ENCODE peak calls at places on chromosome 3, in seven cellular contexts. A is globus pallidus; W is activated CD8-positive, alpha-beta memory T cell treated with anti-CD3 and anti-CD28 coated beads for 1 hour; B is NCI-H1694 treated with DMSO at 0.1 percent for 48 hours; H is amygdala; Z is kidney tubule cell; T is brain microvascular endothelial cell. G is an unnamed sample.

GRCh38 chr3:45003406-45003805 is 22.7 kb upstream of the CLEC3B start:
- DNase-seq in A (no peak), B (no peak), H (no peak), W (no peak), Z (no peak), T (no peak), G (no peak)

GRCh38 chr3:16326724-16327349 is 61.8 kb downstream of the OXNAD1 start:
- DNase-seq in H (no peak), T (no peak), A (no peak), B (no peak), Z (no peak), W (no peak), G (no peak)

GRCh38 chr3:10674593-10674992 is 141.4 kb upstream of the SLC6A11 start:
- DNase-seq in A (peak), T (no peak), H (no peak), B (no peak), Z (no peak), W (no peak), G (no peak)

GRCh38 chr3:66312039-66312438 is 91.2 kb downstream of the SLC25A26 start:
- DNase-seq in T (no peak), A (no peak), Z (no peak), B (no peak), W (no peak), H (no peak), G (no peak)

GRCh38 chr3:62203152-62203551 is 170.2 kb downstream of the FEZF2 start:
- DNase-seq in Z (no peak), A (no peak), W (no peak), T (no peak), H (no peak), B (no peak), G (no peak)

GRCh38 chr3:71428841-71429609 is 154.5 kb downstream of the FOXP1 start:
- DNase-seq in Z (peak), H (no peak), B (no peak), T (no peak), W (no peak), A (no peak), G (peak)

GRCh38 chr3:12356996-12357395 is 68.1 kb downstream of the PPARG start:
- DNase-seq in W (no peak), A (no peak), Z (no peak), B (no peak), T (no peak), H (no peak), G (no peak)

GRCh38 chr3:162718697-162719096 is 1222.1 kb downstream of the OTOL1 start:
- DNase-seq in B (no peak), Z (no peak), T (peak), H (no peak), A (no peak), W (no peak), G (no peak)

GRCh38 chr3:182811269-182811596 is 17.9 kb downstream of the ATP11B start:
- DNase-seq in H (no peak), A (no peak), Z (no peak), W (no peak), T (no peak), B (no peak), G (no peak)

GRCh38 chr3:122392868-122393844 is 9.2 kb downstream of the FAM162A start:
- DNase-seq in W (no peak), T (no peak), H (no peak), Z (peak), B (peak), A (peak), G (peak)

GRCh38 chr3:195899701-195900425 is 8.5 kb downstream of the TNK2 start:
- DNase-seq in B (no peak), W (no peak), A (no peak), H (no peak), T (no peak), Z (no peak), G (no peak)

GRCh38 chr3:66962624-66963023 is 35.5 kb upstream of the KBTBD8 start:
- DNase-seq in H (no peak), A (no peak), Z (no peak), T (no peak), B (no peak), W (no peak), G (no peak)

GRCh38 chr3:32733631-32734229 is 48.7 kb downstream of the CNOT10 start:
- DNase-seq in H (no peak), B (peak), W (no peak), Z (peak), A (peak), T (peak), G (peak)

GRCh38 chr3:53169045-53169831 is 8.2 kb downstream of the PRKCD start:
- DNase-seq in B (no peak), W (no peak), A (no peak), Z (no peak), T (no peak), H (no peak), G (no peak)

GRCh38 chr3:78969483-78969882 is 798.3 kb downstream of the ROBO1 start:
- DNase-seq in W (no peak), A (peak), T (peak), H (no peak), Z (no peak), B (no peak), G (no peak)

GRCh38 chr3:40580494-40581091 is 55.8 kb downstream of the ZNF621 start:
- DNase-seq in B (peak), W (peak), Z (peak), A (peak), H (no peak), T (peak), G (peak)

GRCh38 chr3:193896419-193896818 is 239.5 kb upstream of the HES1 start:
- DNase-seq in H (no peak), T (no peak), A (no peak), W (no peak), Z (no peak), B (no peak), G (no peak)

GRCh38 chr3:9008550-9009255 is 45.4 kb upstream of the RAD18 start:
- DNase-seq in T (no peak), H (no peak), W (no peak), Z (no peak), A (no peak), B (no peak), G (no peak)

GRCh38 chr3:183884097-183884436 is 613 bp downstream of the PARL start:
- DNase-seq in H (no peak), A (no peak), Z (no peak), T (no peak), B (no peak), W (no peak), G (peak)

GRCh38 chr3:194905696-194906095 is 220.0 kb downstream of the FAM43A start:
- DNase-seq in H (no peak), T (peak), Z (peak), B (no peak), W (no peak), A (no peak), G (no peak)

GRCh38 chr3:38133557-38134405 is 3.1 kb downstream of the ACAA1 start:
- DNase-seq in W (no peak), B (no peak), H (no peak), T (no peak), A (no peak), Z (peak), G (no peak)

GRCh38 chr3:126959921-126960603 is 22.9 kb upstream of the PLXNA1 start:
- DNase-seq in Z (no peak), H (no peak), W (no peak), A (peak), B (peak), T (peak), G (no peak)

GRCh38 chr3:178794711-178795110 is 258.5 kb downstream of the KCNMB2 start:
- DNase-seq in Z (no peak), W (no peak), B (no peak), H (no peak), T (no peak), A (no peak), G (no peak)

GRCh38 chr3:151351216-151351615 is 21.9 kb upstream of the P2RY13 start:
- DNase-seq in H (no peak), W (no peak), T (no peak), B (no peak), Z (no peak), A (no peak), G (no peak)

GRCh38 chr3:30440880-30441279 is 165.5 kb upstream of the TGFBR2 start:
- DNase-seq in T (no peak), H (no peak), Z (peak), W (no peak), B (no peak), A (no peak), G (no peak)

GRCh38 chr3:133763797-133764734 is 17.9 kb downstream of the TF start:
- DNase-seq in T (no peak), Z (no peak), B (no peak), A (peak), W (no peak), H (no peak), G (no peak)

GRCh38 chr3:87175662-87176230 is 51.4 kb upstream of the CHMP2B start:
- DNase-seq in B (no peak), W (no peak), Z (no peak), A (no peak), H (no peak), T (no peak), G (no peak)

GRCh38 chr3:176663819-176664218 is 533.5 kb downstream of the TBL1XR1 start:
- DNase-seq in H (no peak), T (peak), B (peak), W (no peak), A (peak), Z (peak), G (peak)

GRCh38 chr3:53252105-53252946 is 3.5 kb downstream of the TKT start:
- DNase-seq in Z (no peak), W (no peak), T (no peak), H (no peak), B (no peak), A (no peak), G (no peak)

GRCh38 chr3:134359121-134360010 is 14.9 kb downstream of the AMOTL2 start:
- DNase-seq in B (peak), A (no peak), T (no peak), Z (no peak), W (no peak), H (no peak), G (no peak)

GRCh38 chr3:57755368-57756021 is 614 bp upstream of the SLMAP start:
- DNase-seq in T (no peak), A (no peak), B (no peak), Z (peak), H (no peak), W (peak), G (peak)

GRCh38 chr3:47425959-47426358 is 45.1 kb downstream of the PTPN23 start:
- DNase-seq in B (no peak), A (no peak), T (no peak), H (no peak), Z (no peak), W (no peak), G (no peak)

GRCh38 chr3:158713094-158713499 is 19.2 kb downstream of the RARRES1 start:
- DNase-seq in H (no peak), Z (peak), B (no peak), T (peak), A (peak), W (no peak), G (peak)

GRCh38 chr3:73614385-73614784 is 10.4 kb downstream of the PDZRN3 start:
- DNase-seq in Z (peak), A (no peak), T (peak), W (no peak), B (no peak), H (no peak), G (no peak)

GRCh38 chr3:134640872-134641470 is 9.9 kb downstream of the KY start:
- DNase-seq in T (peak), B (no peak), Z (peak), W (no peak), H (no peak), A (peak), G (peak)